ENCODE peak calls at places on chromosomes 5 and 9, in four cellular contexts. J is K562, M is IMR-90, P is H9. G is an unnamed sample.

GRCh38 chr9:115883467-115884329 is 269.9 kb upstream of the PAPPA start:
- DNase-seq in J (no peak), M (peak; percentile 60), P (peak; percentile 55), G (no peak)

GRCh38 chr5:150022681-150023080 is 22.1 kb downstream of the HMGXB3 start:
- DNase-seq in J (no peak), M (no peak), P (peak; percentile 31), G (no peak)

GRCh38 chr5:132388244-132389050 is 18.9 kb downstream of the SLC22A5 start:
- DNase-seq in J (no peak), M (peak; percentile 73), P (no peak), G (peak; percentile 81)

GRCh38 chr9:99778308-99778707 is 43.4 kb upstream of the NR4A3 start:
- DNase-seq in J (peak; percentile 13), M (peak; percentile 89), P (no peak), G (no peak)

GRCh38 chr5:38598994-38599611 is 42.7 kb upstream of the LIFR start:
- DNase-seq in J (no peak), M (peak; percentile 89), P (no peak), G (no peak)

GRCh38 chr9:131709741-131710499 is 30.0 kb downstream of the RAPGEF1 start:
- DNase-seq in J (no peak), M (peak; percentile 38), P (no peak), G (no peak)

GRCh38 chr5:20276061-20276958 is 288.3 kb upstream of the CDH18 start:
- DNase-seq in J (no peak), M (peak; percentile 84), P (peak; percentile 25), G (no peak)

GRCh38 chr9:134647359-134648115 is 5.9 kb downstream of the COL5A1 start:
- DNase-seq in J (no peak), M (no peak), P (no peak), G (peak; percentile 54)

GRCh38 chr9:131382850-131383729 is 10.8 kb upstream of the PRRC2B start:
- DNase-seq in J (peak; percentile 7), M (peak; percentile 92), P (peak; percentile 79), G (no peak)

GRCh38 chr5:157511656-157512644 is 51.9 kb downstream of the NIPAL4 start:
- DNase-seq in J (peak; percentile 57), M (peak; percentile 98), P (no peak), G (peak; percentile 97)

GRCh38 chr5:64166201-64166959 is 737 bp downstream of the RNF180 start:
- DNase-seq in J (no peak), M (no peak), P (no peak), G (no peak)

GRCh38 chr5:17020586-17021362 is 84.7 kb upstream of the MYO10 start:
- DNase-seq in J (no peak), M (peak; percentile 51), P (no peak), G (no peak)

GRCh38 chr5:115366223-115366622 is 69.8 kb upstream of the CCDC112 start:
- DNase-seq in J (no peak), M (peak; percentile 94), P (no peak), G (no peak)

GRCh38 chr5:154967419-154968024 is 26.6 kb downstream of the MRPL22 start:
- DNase-seq in J (peak; percentile 22), M (peak; percentile 21), P (no peak), G (no peak)

GRCh38 chr5:132425009-132425937 is 55.8 kb downstream of the SLC22A5 start:
- DNase-seq in J (peak; percentile 41), M (peak; percentile 95), P (no peak), G (no peak)

GRCh38 chr5:122063836-122064235 is 14.2 kb downstream of the LOX start:
- DNase-seq in J (no peak), M (peak; percentile 79), P (no peak), G (no peak)

GRCh38 chr5:73370620-73371583 is 77.7 kb downstream of the FOXD1 start:
- DNase-seq in J (no peak), M (peak; percentile 98), P (no peak), G (no peak)

GRCh38 chr9:90921104-90921503 is 119.5 kb downstream of the SYK start:
- DNase-seq in J (no peak), M (no peak), P (no peak), G (peak; percentile 94)

GRCh38 chr9:87498046-87498815 is 564 bp downstream of the DAPK1 start:
- DNase-seq in J (peak; percentile 50), M (no peak), P (peak; percentile 58), G (peak; percentile 89)

GRCh38 chr9:123724211-123724831 is 205.6 kb downstream of the DENND1A start:
- DNase-seq in J (no peak), M (peak; percentile 57), P (no peak), G (no peak)

DNA sequence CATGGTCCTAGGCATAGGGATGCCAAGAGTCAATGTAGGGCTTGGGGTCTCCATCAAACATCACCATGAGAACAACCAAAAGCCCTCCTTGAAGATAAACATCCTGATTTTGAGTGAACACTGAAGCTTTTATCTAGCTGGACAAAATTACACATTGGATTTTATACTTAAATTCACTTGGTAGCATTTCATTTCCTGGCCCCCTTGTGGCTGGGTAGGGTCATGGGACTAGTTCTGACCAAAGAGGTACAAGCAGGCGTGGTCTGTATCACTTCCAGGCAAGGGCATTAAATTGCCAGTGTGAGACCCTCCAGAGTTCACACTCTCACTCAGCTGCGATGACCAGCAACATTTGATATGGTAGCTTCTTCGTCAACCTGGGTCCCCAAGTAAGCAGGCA is 320.3 kb downstream of the ACTL7B start:
- DNase-seq in J (peak; percentile 49), M (no peak), P (peak; percentile 38), G (no peak)
- TF ChIP-seq CTCF in J (peak; percentile 40), M (peak; percentile 25), P (peak; percentile 67), G (peak; percentile 15)

DNA sequence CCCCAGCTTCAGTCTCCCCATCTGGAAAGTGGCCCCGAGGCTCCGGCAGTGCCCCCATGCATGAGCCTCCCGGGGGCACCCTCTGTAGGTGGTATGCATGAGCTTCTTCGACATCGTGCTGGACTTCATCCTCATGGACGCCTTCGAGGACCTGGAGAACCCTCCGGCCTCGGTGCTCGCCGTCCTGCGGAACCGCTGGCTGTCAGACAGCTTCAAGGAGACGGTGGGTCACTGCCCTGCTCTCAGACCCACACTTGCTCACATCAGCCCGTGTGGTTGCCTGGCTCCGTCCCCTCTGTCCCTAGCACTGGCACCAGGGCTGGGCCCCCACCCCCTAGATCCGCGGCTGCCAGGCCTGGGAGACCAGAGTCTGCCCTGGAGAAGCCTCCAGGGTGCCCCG is 12.8 kb upstream of the DOLPP1 start:
- DNase-seq in J (no peak), M (no peak), P (no peak), G (no peak)
- H3K9ac ChIP-seq in J (no peak overlapping the region), M (no peak overlapping the region), P (no peak overlapping the region), G (no peak overlapping the region)

GRCh38 chr5:137320056-137321045 is 178.8 kb downstream of the SPOCK1 start:
- DNase-seq in J (peak; percentile 43), M (peak; percentile 51), P (peak; percentile 67), G (no peak)
- TF ChIP-seq CTCF in J (peak; percentile 72), M (peak; percentile 82), P (peak; percentile 84), G (peak; percentile 76)

GRCh38 chr5:62560786-62561185 is 17.8 kb upstream of the LRRC70 start:
- DNase-seq in J (no peak), M (no peak), P (no peak), G (no peak)

GRCh38 chr5:62568800-62569432 is 9.7 kb upstream of the LRRC70 start:
- DNase-seq in J (no peak), M (no peak), P (peak; percentile 50), G (no peak)

GRCh38 chr5:62562867-62563266 is 15.8 kb upstream of the LRRC70 start:
- DNase-seq in J (no peak), M (no peak), P (no peak), G (no peak)

GRCh38 chr5:62561896-62562295 is 16.7 kb upstream of the LRRC70 start:
- DNase-seq in J (no peak), M (no peak), P (no peak), G (no peak)

GRCh38 chr5:62564101-62564500 is 14.5 kb upstream of the LRRC70 start:
- DNase-seq in J (no peak), M (no peak), P (no peak), G (no peak)
- H3K9ac ChIP-seq in J (no peak overlapping the region), M (no peak overlapping the region), P (no peak overlapping the region), G (no peak overlapping the region)

DNA sequence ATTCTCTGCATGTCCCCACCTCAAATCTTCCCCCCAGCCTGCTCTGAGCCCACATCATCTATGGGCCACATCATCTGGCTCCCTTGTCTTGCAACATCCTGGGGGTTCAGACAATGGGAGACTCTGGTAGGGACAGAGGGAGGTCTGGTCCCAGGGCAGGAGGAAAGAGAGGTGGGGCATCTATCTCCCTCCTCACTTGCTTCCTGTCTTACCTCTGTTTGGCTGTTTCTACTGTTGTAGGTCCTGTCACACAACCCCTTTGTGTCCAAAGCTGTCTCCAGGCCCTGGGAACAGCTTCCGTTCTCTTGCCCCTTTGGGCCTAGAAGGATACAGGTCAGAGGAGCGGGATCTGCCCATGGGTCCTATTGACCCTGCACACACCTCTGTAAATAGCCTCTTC is 227.2 kb downstream of the NSG2 start:
- DNase-seq in J (no peak), M (no peak), P (no peak), G (no peak)
- TF ChIP-seq CTCF in J (no peak), M (no peak), P (no peak), G (no peak)

GRCh38 chr9:88696501-88696900 is 161.5 kb downstream of the NXNL2 start:
- DNase-seq in J (no peak), M (no peak), P (no peak), G (no peak)

GRCh38 chr9:88692837-88693236 is 157.9 kb downstream of the NXNL2 start:
- DNase-seq in J (no peak), M (no peak), P (no peak), G (no peak)

GRCh38 chr9:88697764-88698436 is 162.9 kb downstream of the NXNL2 start:
- DNase-seq in J (no peak), M (peak; percentile 39), P (no peak), G (no peak)

GRCh38 chr9:88691811-88692210 is 156.8 kb downstream of the NXNL2 start:
- DNase-seq in J (no peak), M (peak; percentile 84), P (no peak), G (no peak)

GRCh38 chr9:88694625-88695024 is 159.6 kb downstream of the NXNL2 start:
- DNase-seq in J (no peak), M (peak; percentile 87), P (no peak), G (no peak)
- H3K9ac ChIP-seq in J (no peak overlapping the region), M (no peak overlapping the region), P (no peak overlapping the region), G (no peak overlapping the region)

GRCh38 chr5:140175367-140176027 is 509 bp downstream of the CYSTM1 start:
- DNase-seq in J (peak; percentile 67), M (peak; percentile 56), P (peak; percentile 67), G (peak; percentile 93)
- TF ChIP-seq CTCF in J (peak; percentile 26), M (peak; percentile 18), P (no peak), G (peak; percentile 23)

GRCh38 chr5:147453901-147454814 is 55.7 kb downstream of the DPYSL3 start:
- DNase-seq in J (peak; percentile 70), M (peak; percentile 85), P (peak; percentile 88), G (peak; percentile 89)
- H3K9ac ChIP-seq in J (no peak overlapping the region), M (peak overlapping the region; percentile 83), P (peak overlapping the region; percentile 36), G (peak overlapping the region; percentile 32)

GRCh38 chr9:18941060-18941746 is 91.8 kb downstream of the SAXO1 start:
- DNase-seq in J (no peak), M (no peak), P (no peak), G (no peak)
- TF ChIP-seq CTCF in J (no peak), M (no peak), P (no peak), G (no peak)

G was measured in kidney.